ENCODE peak calls at places on chromosomes 11 and 22, in five cellular contexts. O, R, P, Y and A are unnamed samples. For H3K4me1, the result is how much of the 10 kb centered on the place peaks cover.

GRCh38 chr11:11620251-11620965 is 1.4 kb downstream of the GALNT18 start:
- DNase-seq in O (peak), R (no peak), P (peak), Y (peak), A (peak)

GRCh38 chr22:31130873-31131272 is 8.1 kb downstream of the INPP5J start:
- DNase-seq in Y (no peak), O (no peak), P (no peak), R (no peak), A (no peak)

GRCh38 chr22:49976439-49977175 is 16.0 kb downstream of the PIM3 start:
- DNase-seq in O (no peak), Y (peak), P (no peak), R (no peak), A (no peak)

GRCh38 chr11:33582636-33583325 is 117.8 kb downstream of the C11orf91 start:
- DNase-seq in P (no peak), O (no peak), R (no peak), Y (no peak), A (no peak)

GRCh38 chr11:26204839-26205238 is 127.1 kb upstream of the ANO3 start:
- DNase-seq in R (no peak), Y (no peak), O (no peak), P (no peak), A (no peak)

GRCh38 chr11:13942908-13943505 is 19.5 kb upstream of the SPON1 start:
- DNase-seq in P (no peak), O (no peak), R (no peak), Y (no peak), A (no peak)

GRCh38 chr22:23259916-23260644 is 79.8 kb downstream of the BCR start:
- DNase-seq in R (no peak), O (no peak), Y (no peak), P (no peak), A (no peak)

GRCh38 chr11:87223816-87224215 is 186.1 kb downstream of the TMEM135 start:
- DNase-seq in O (no peak), P (no peak), Y (no peak), R (no peak), A (no peak)

GRCh38 chr22:47091241-47091691 is 328.8 kb downstream of the TBC1D22A start:
- DNase-seq in P (no peak), Y (no peak), O (no peak), R (no peak), A (no peak)

GRCh38 chr11:56642339-56642738 is at the start of gene OR5AP2:
- DNase-seq in R (no peak), Y (no peak), O (no peak), P (no peak), A (no peak)

GRCh38 chr11:62223095-62223494 is 14.6 kb downstream of the SCGB2A1 start:
- DNase-seq in R (no peak), O (no peak), P (no peak), Y (no peak), A (no peak)

GRCh38 chr11:27471067-27471587 is 1.5 kb downstream of the LGR4 start:
- DNase-seq in Y (peak), R (no peak), O (no peak), P (no peak), A (peak)

GRCh38 chr11:67470337-67471002 is 1.4 kb upstream of the TMEM134 start:
- DNase-seq in Y (no peak), O (no peak), P (no peak), R (no peak), A (no peak)

GRCh38 chr11:13923716-13924650 is 38.5 kb upstream of the SPON1 start:
- DNase-seq in R (no peak), O (no peak), Y (no peak), P (no peak), A (no peak)

GRCh38 chr11:134904103-134904502 is 492.1 kb upstream of the B3GAT1 start:
- DNase-seq in P (no peak), Y (no peak), R (no peak), O (no peak), A (no peak)

GRCh38 chr11:134905966-134906955 is 494.2 kb upstream of the B3GAT1 start:
- DNase-seq in Y (no peak), P (no peak), O (no peak), R (no peak), A (no peak)

GRCh38 chr11:134901536-134901935 is 489.5 kb upstream of the B3GAT1 start:
- DNase-seq in O (no peak), R (no peak), P (no peak), Y (no peak), A (no peak)

GRCh38 chr11:134905513-134905912 is 493.5 kb upstream of the B3GAT1 start:
- DNase-seq in O (no peak), Y (no peak), P (no peak), R (no peak), A (no peak)

DNA sequence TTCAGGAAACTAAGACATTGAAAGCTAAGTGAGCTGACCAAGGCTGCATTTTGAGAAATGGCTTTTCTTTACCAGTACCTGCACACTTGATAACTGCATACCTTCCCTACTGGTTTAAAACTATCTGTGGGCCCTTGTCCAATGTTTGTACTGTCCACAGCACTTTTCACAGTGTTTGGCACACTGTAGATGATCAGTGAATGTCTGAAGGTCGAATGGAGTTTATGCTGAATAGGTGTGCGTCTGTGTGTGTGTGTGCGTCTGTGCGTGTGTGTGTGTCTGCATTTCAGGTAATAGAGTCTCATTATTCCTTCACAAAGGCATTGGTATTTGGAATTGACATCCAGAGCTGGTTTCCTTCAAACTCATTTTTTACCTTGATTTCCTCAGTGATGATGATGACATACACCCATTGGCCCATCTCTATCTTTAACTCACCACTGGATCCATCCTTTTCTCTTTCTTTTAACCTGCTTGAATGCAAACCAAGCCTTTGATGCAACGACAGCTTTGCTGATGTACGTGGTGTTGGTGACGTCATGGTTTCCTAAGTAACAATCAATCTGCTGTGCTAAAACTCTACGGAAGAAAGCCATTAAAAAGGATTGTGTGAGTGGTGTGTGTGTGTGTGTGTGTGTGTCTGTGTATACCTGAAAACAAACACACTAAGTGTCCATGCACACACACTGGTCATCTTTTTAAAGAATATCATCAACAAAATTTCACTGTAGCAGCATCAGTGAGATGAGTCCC is 490.1 kb upstream of the B3GAT1 start:
- DNase-seq in O (no peak), Y (no peak), P (no peak), R (no peak), A (no peak)
- H3K4me1 ChIP-seq in O (under half), Y (under half), P (under half), R (under half), A (under half)

GRCh38 chr11:65208785-65209710 is 27.3 kb downstream of the CAPN1 start:
- DNase-seq in O (no peak), R (no peak), P (no peak), Y (peak), A (peak)

GRCh38 chr11:65206901-65207300 is 25.2 kb downstream of the CAPN1 start:
- DNase-seq in P (no peak), Y (no peak), O (no peak), R (no peak), A (no peak)

GRCh38 chr11:65206441-65206841 is 24.7 kb downstream of the CAPN1 start:
- DNase-seq in Y (no peak), O (no peak), P (peak), R (no peak), A (no peak)

GRCh38 chr11:65209711-65210360 is 28.1 kb downstream of the CAPN1 start:
- DNase-seq in O (no peak), P (no peak), R (no peak), Y (no peak), A (no peak)

GRCh38 chr11:65207918-65208784 is 26.4 kb downstream of the CAPN1 start:
- DNase-seq in R (no peak), O (no peak), Y (no peak), P (peak), A (no peak)
- H3K4me1 ChIP-seq in R (under half), O (under half), Y (under half), P (under half), A (under half)

DNA sequence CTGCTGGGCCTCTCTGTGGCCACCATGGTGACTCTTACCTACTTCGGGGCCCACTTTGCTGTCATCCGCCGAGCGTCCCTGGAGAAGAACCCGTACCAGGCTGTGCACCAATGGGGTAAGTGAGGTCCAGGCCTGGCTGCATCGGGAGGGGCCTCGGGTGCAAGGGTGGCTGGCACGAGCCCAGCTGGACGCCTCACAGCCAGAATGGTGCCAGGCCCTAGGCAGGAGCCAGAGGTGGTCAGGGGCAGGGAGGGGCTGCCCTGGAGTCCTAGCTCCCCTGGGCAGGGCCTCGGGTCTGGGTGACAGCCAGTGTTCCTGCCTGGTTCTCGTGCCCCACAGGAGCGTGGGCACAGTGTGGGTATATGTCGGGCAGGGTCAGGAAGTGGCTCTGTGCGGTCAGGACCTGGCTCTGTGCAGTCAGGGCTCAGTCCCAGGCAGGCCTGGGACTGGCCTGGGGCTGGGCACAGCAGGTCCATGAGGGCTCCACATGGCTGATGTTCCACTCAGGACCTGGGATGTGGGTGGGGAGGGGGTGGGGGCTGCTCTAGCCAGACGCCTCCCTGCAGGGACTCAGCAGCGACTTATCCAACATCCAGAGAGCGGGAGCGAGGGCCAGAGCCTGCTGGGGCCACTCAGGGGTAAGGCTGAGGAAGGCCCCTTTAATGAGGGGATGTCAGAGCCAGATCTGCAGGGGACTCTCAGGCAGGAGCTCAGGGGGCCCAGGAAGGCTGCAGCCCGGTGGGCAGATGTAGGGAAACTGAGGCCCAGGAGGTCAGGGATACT is 1.2 kb downstream of the TSPAN32 start:
- DNase-seq in O (no peak), R (no peak), P (peak), Y (no peak), A (peak)
- H3K4me1 ChIP-seq in O (under half), R (under half), P (under half), Y (half or more), A (under half)

DNA sequence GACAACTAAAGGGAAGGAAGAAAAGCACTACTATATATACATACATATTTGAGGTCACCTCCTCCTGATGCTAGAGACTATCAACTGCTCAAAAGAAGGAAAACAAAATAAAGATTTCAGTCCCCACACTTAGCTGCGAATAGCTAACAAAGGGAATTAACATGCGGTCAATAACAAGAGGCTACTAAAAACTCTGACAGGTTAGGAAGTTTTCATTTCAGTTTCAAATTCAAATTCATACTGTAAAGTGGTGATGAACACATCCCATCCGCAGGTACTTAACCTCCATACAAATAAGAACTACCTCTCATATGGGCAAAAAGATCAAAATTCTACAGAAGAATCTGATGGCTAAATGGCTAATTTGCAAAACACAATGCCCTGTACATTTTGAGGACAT is 2.6 kb downstream of the NAP1L4 start:
- DNase-seq in P (no peak), O (no peak), Y (no peak), R (no peak), A (no peak)
- H3K4me1 ChIP-seq in P (under half), O (under half), Y (half or more), R (under half), A (under half)